ENCODE peak calls at places on chromosomes 1 and 21, in four cellular contexts. N, R, X and Z are unnamed samples.
A peak's percentile ranks its signal among the peaks of the same experiment; 100 is the strongest.

GRCh38 chr1:198959676-198960075 is 320.8 kb downstream of the PTPRC start:
- DNase-seq in N (no peak), R (no peak), X (no peak), Z (no peak)

GRCh38 chr1:9437931-9438330 is 101.3 kb upstream of the SLC25A33 start:
- DNase-seq in N (no peak), R (no peak), X (peak; percentile 79), Z (peak; percentile 31)

GRCh38 chr1:51897699-51898031 is 19.1 kb upstream of the NRDC start:
- DNase-seq in N (no peak), R (peak; percentile 91), X (peak; percentile 94), Z (peak; percentile 76)

GRCh38 chr1:195851804-195852203 is 756.4 kb downstream of the KCNT2 start:
- DNase-seq in N (no peak), R (peak; percentile 22), X (no peak), Z (peak; percentile 39)

GRCh38 chr1:1510912-1511532 is 940 bp upstream of the ATAD3A start:
- DNase-seq in N (no peak), R (no peak), X (peak; percentile 9), Z (peak; percentile 22)

GRCh38 chr1:214446772-214447556 is 104.4 kb downstream of the PTPN14 start:
- DNase-seq in N (peak; percentile 10), R (peak; percentile 100), X (peak; percentile 91), Z (peak; percentile 97)

GRCh38 chr1:117093091-117093534 is 28.4 kb downstream of the TRIM45 start:
- DNase-seq in N (peak; percentile 45), R (peak; percentile 96), X (peak; percentile 99), Z (peak; percentile 94)

GRCh38 chr1:174788981-174789380 is 210.8 kb upstream of the CACYBP start:
- DNase-seq in N (no peak), R (peak; percentile 83), X (peak; percentile 85), Z (peak; percentile 54)

GRCh38 chr1:27624467-27625233 is 10.3 kb downstream of the FGR start:
- DNase-seq in N (no peak), R (no peak), X (no peak), Z (no peak)

GRCh38 chr1:154963643-154964042 is 2.1 kb upstream of the PYGO2 start:
- DNase-seq in N (no peak), R (no peak), X (no peak), Z (no peak)

GRCh38 chr1:205082431-205082830 is 1.8 kb downstream of the TMEM81 start:
- DNase-seq in N (no peak), R (no peak), X (no peak), Z (no peak)

GRCh38 chr1:91650764-91651163 is 150.1 kb downstream of the CDC7 start:
- DNase-seq in N (no peak), R (peak; percentile 95), X (peak; percentile 98), Z (peak; percentile 83)

GRCh38 chr1:175493999-175494336 is 249.4 kb downstream of the TNR start:
- DNase-seq in N (no peak), R (no peak), X (no peak), Z (no peak)

GRCh38 chr1:55773189-55773940 is 558.2 kb upstream of the USP24 start:
- DNase-seq in N (no peak), R (no peak), X (peak; percentile 64), Z (no peak)

GRCh38 chr1:119080586-119080985 is 59.9 kb downstream of the WARS2 start:
- DNase-seq in N (no peak), R (peak; percentile 62), X (peak; percentile 97), Z (peak; percentile 73)

GRCh38 chr1:53334781-53335180 is 6.9 kb upstream of the LRP8 start:
- DNase-seq in N (no peak), R (no peak), X (no peak), Z (no peak)

GRCh38 chr1:237677979-237678378 is 212.7 kb downstream of the ZP4 start:
- DNase-seq in N (no peak), R (peak; percentile 15), X (no peak), Z (peak; percentile 59)

GRCh38 chr1:113701429-113701828 is 57.9 kb downstream of the PHTF1 start:
- DNase-seq in N (no peak), R (no peak), X (no peak), Z (no peak)

GRCh38 chr21:42530167-42530518 is 16.5 kb downstream of the SLC37A1 start:
- DNase-seq in N (no peak), R (no peak), X (no peak), Z (no peak)

GRCh38 chr1:94633051-94633450 is 91.5 kb upstream of the F3 start:
- DNase-seq in N (no peak), R (no peak), X (no peak), Z (no peak)

GRCh38 chr1:97245682-97246081 is 524.1 kb downstream of the PTBP2 start:
- DNase-seq in N (no peak), R (no peak), X (peak; percentile 62), Z (no peak)

GRCh38 chr1:168082008-168082876 is 54.5 kb downstream of the GPR161 start:
- DNase-seq in N (peak; percentile 76), R (peak; percentile 26), X (peak; percentile 81), Z (peak; percentile 88)

GRCh38 chr21:44299458-44300261 is at the start of gene PFKL:
- DNase-seq in N (peak; percentile 80), R (peak; percentile 7), X (peak; percentile 48), Z (peak; percentile 54)

GRCh38 chr21:29697555-29698193 is 242.1 kb downstream of the GRIK1 start:
- DNase-seq in N (no peak), R (no peak), X (peak; percentile 8), Z (no peak)

GRCh38 chr1:235329139-235329808 is 904 bp downstream of the GGPS1 start:
- DNase-seq in N (peak; percentile 35), R (no peak), X (no peak), Z (peak; percentile 73)
- TF ChIP-seq CTCF in N (no peak), R (peak; percentile 28), X (no peak), Z (no peak)

GRCh38 chr1:22208265-22208972 is 65.5 kb upstream of the WNT4 start:
- DNase-seq in N (peak; percentile 42), R (no peak), X (no peak), Z (no peak)
- TF ChIP-seq CTCF in N (peak; percentile 16), R (peak; percentile 40), X (no peak), Z (no peak)

GRCh38 chr1:63082754-63083153 is 239.6 kb upstream of the FOXD3 start:
- DNase-seq in N (no peak), R (no peak), X (no peak), Z (no peak)

DNA sequence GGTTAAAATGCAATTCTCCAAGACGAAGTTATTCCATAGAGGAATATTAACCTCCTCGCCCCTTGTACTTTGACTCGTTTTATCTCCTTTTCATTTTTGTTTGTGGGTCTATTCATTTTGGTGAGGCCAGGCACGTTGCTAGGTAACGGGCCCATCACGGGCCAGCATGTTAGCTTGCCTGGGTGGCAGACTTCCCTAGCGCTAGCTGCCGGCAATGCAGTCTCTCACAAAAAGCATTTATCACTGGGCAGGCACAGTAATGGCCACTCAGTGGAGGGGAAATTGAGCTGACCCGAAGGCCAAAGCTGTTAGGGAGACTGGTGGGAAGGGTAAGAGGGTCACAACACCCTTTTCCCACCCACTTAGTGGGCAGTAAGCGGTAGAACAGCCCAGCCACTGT is 234.4 kb upstream of the FOXD3 start:
- DNase-seq in N (peak; percentile 70), R (no peak), X (no peak), Z (no peak)
- TF ChIP-seq CTCF in N (peak; percentile 43), R (no peak), X (no peak), Z (no peak)

GRCh38 chr1:194342484-194343262 is 1156.3 kb upstream of the B3GALT2 start:
- DNase-seq in N (peak; percentile 6), R (no peak), X (no peak), Z (no peak)
- TF ChIP-seq CTCF in N (peak; percentile 31), R (no peak), X (no peak), Z (no peak)

GRCh38 chr1:202272446-202272845 is 69.3 kb downstream of the UBE2T start:
- DNase-seq in N (no peak), R (no peak), X (no peak), Z (no peak)

GRCh38 chr1:202276081-202276715 is 65.5 kb downstream of the UBE2T start:
- DNase-seq in N (no peak), R (no peak), X (no peak), Z (no peak)

GRCh38 chr1:202276920-202277319 is 64.8 kb downstream of the UBE2T start:
- DNase-seq in N (no peak), R (no peak), X (no peak), Z (no peak)

GRCh38 chr1:202275061-202275770 is 66.5 kb downstream of the UBE2T start:
- DNase-seq in N (no peak), R (no peak), X (no peak), Z (no peak)

DNA sequence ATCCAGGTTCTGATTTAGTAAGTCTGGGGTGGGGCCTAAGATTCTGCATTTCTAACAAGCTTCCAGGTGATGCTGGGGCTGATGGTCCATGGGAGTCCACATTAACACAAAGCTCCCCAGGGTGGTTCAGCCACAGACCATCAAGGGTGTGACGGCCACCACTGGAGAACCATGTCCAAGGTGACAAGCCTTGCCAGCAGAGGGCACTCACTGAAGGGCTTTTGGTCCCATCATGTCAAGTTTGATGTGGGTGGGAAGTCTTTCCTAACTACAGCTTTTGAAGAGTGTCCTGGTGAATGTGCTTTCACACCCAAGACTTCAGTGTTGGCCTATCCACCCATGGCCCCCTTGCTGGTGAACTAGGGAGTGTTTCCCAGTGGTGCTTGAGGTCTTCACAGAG is 67.1 kb downstream of the UBE2T start:
- DNase-seq in N (no peak), R (no peak), X (peak; percentile 32), Z (peak; percentile 92)
- TF ChIP-seq CTCF in N (no peak), R (peak; percentile 69), X (peak; percentile 43), Z (peak; percentile 88)

GRCh38 chr1:109482796-109483638 is 688 bp upstream of the ATXN7L2 start:
- DNase-seq in N (peak; percentile 67), R (no peak), X (no peak), Z (no peak)
- TF ChIP-seq CTCF in N (peak; percentile 12), R (no peak), X (no peak), Z (no peak)

GRCh38 chr1:160005070-160005469 is 26.7 kb downstream of the PIGM start:
- DNase-seq in N (no peak), R (no peak), X (no peak), Z (no peak)

GRCh38 chr1:160004427-160004826 is 27.4 kb downstream of the PIGM start:
- DNase-seq in N (no peak), R (no peak), X (no peak), Z (no peak)

GRCh38 chr1:160004001-160004400 is 27.8 kb downstream of the PIGM start:
- DNase-seq in N (no peak), R (peak; percentile 48), X (no peak), Z (peak; percentile 30)

GRCh38 chr1:160007577-160008200 is 24.1 kb downstream of the PIGM start:
- DNase-seq in N (peak; percentile 28), R (no peak), X (peak; percentile 54), Z (peak; percentile 68)

DNA sequence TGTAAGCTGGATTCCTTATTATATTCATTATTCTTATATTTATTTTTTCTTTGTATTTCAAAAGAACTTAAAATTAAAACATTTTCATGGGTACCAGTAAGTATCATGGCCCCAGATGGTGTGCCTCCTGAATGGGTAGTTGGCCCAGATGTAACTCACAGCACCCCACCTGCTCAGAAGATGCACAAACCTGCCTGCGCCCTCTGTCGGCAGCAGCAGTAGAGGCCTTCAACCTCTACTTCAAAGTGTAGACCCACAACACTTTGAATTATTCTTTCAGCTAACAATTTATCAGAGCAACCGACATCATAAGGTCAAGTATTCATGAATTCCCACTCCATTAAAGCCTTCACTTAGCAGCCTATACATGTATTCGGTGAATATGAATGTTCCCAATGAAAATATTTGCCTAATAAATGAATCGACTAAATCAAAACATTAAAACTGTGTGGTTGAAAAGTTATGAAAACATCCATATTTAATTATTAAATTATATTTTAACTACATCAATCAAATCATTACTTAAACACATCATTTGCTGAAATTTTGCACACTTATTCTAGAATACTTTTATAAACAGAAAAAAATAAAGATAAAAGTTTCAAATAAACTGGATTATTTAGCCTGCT is 25.4 kb downstream of the PIGM start:
- DNase-seq in N (peak; percentile 80), R (no peak), X (peak; percentile 70), Z (peak; percentile 87)
- TF ChIP-seq CTCF in N (peak; percentile 89), R (peak; percentile 92), X (peak; percentile 98), Z (peak; percentile 99)